ENCODE peak calls at places on chromosome 3, in five cellular contexts. One of them, this sample, is unnamed.

GRCh38 chr3:101932326-101933108 is 83.2 kb downstream of the NFKBIZ start:
- DNase-seq in endodermal cell: no peak
- DNase-seq in Peyer's patch: no peak
- DNase-seq in CD8-positive, alpha-beta T cell: no peak
- DNase-seq in left lung: no peak
- DNase-seq in this sample: no peak

GRCh38 chr3:129599607-129600006 is 6.9 kb downstream of the PLXND1 start:
- DNase-seq in endodermal cell: peak; percentile 93
- DNase-seq in Peyer's patch: peak; percentile 70
- DNase-seq in CD8-positive, alpha-beta T cell: no peak
- DNase-seq in left lung: peak; percentile 83
- DNase-seq in this sample: peak; percentile 87

GRCh38 chr3:59326246-59327024 is 276.6 kb upstream of the CFAP20DC start:
- DNase-seq in endodermal cell: peak; percentile 76
- DNase-seq in Peyer's patch: no peak
- DNase-seq in CD8-positive, alpha-beta T cell: no peak
- DNase-seq in left lung: no peak
- DNase-seq in this sample: no peak

GRCh38 chr3:196323723-196324122 is 5.7 kb upstream of the DYNLT2B start:
- DNase-seq in endodermal cell: peak; percentile 83
- DNase-seq in Peyer's patch: no peak
- DNase-seq in CD8-positive, alpha-beta T cell: no peak
- DNase-seq in left lung: no peak
- DNase-seq in this sample: peak; percentile 47

GRCh38 chr3:164094546-164094945 is 983.8 kb downstream of the SI start:
- DNase-seq in endodermal cell: no peak
- DNase-seq in Peyer's patch: no peak
- DNase-seq in CD8-positive, alpha-beta T cell: no peak
- DNase-seq in left lung: no peak
- DNase-seq in this sample: no peak

GRCh38 chr3:185423178-185423577 is 60.2 kb downstream of the MAP3K13 start:
- DNase-seq in endodermal cell: no peak
- DNase-seq in Peyer's patch: peak; percentile 62
- DNase-seq in CD8-positive, alpha-beta T cell: no peak
- DNase-seq in left lung: no peak
- DNase-seq in this sample: peak; percentile 43

GRCh38 chr3:61997112-61997511 is 376.2 kb downstream of the FEZF2 start:
- DNase-seq in endodermal cell: no peak
- DNase-seq in Peyer's patch: no peak
- DNase-seq in CD8-positive, alpha-beta T cell: no peak
- DNase-seq in left lung: no peak
- DNase-seq in this sample: no peak

GRCh38 chr3:66425566-66425965 is 75.3 kb downstream of the LRIG1 start:
- DNase-seq in endodermal cell: no peak
- DNase-seq in Peyer's patch: no peak
- DNase-seq in CD8-positive, alpha-beta T cell: no peak
- DNase-seq in left lung: no peak
- DNase-seq in this sample: no peak

GRCh38 chr3:161142486-161142885 is 37.3 kb upstream of the B3GALNT1 start:
- DNase-seq in endodermal cell: no peak
- DNase-seq in Peyer's patch: no peak
- DNase-seq in CD8-positive, alpha-beta T cell: no peak
- DNase-seq in left lung: no peak
- DNase-seq in this sample: peak; percentile 80

DNA sequence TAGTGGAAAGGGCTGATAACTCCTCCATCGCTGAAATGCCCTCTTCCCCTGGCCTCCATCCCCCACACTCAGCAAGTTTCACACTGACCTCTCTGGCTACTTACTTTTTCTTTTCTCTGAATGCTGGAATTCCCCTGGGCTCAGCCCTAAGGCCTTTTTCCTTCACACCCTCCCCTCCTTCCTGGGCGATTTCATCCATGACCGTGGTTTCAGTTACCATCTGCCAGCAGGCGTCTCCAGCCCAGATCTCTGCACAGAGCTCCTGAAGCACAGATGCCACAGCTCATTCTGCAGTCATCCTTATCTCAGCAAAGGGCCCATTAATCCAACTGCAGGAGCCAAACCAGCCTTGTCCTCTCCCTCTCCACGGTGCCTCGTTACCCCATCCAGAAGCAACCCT is 114.0 kb downstream of the RFTN1 start:
- DNase-seq in endodermal cell: peak; percentile 77
- DNase-seq in Peyer's patch: no peak
- DNase-seq in CD8-positive, alpha-beta T cell: no peak
- DNase-seq in left lung: no peak
- DNase-seq in this sample: peak; percentile 87
- H3K36me3 ChIP-seq in endodermal cell: no peaks in the 10 kb centered on the region
- H3K36me3 ChIP-seq in Peyer's patch: no peaks in the 10 kb centered on the region
- H3K36me3 ChIP-seq in CD8-positive, alpha-beta T cell: no peaks in the 10 kb centered on the region
- H3K36me3 ChIP-seq in left lung: no peaks in the 10 kb centered on the region
- H3K36me3 ChIP-seq in this sample: no peaks in the 10 kb centered on the region

GRCh38 chr3:127394984-127395662 is 107.3 kb upstream of the PRR20G start:
- DNase-seq in endodermal cell: peak; percentile 57
- DNase-seq in Peyer's patch: no peak
- DNase-seq in CD8-positive, alpha-beta T cell: no peak
- DNase-seq in left lung: no peak
- DNase-seq in this sample: no peak

GRCh38 chr3:127395663-127396320 is 107.9 kb upstream of the PRR20G start:
- DNase-seq in endodermal cell: peak; percentile 65
- DNase-seq in Peyer's patch: no peak
- DNase-seq in CD8-positive, alpha-beta T cell: no peak
- DNase-seq in left lung: no peak
- DNase-seq in this sample: no peak

GRCh38 chr3:127394031-127394430 is 106.2 kb upstream of the PRR20G start:
- DNase-seq in endodermal cell: peak; percentile 38
- DNase-seq in Peyer's patch: no peak
- DNase-seq in CD8-positive, alpha-beta T cell: no peak
- DNase-seq in left lung: no peak
- DNase-seq in this sample: no peak

GRCh38 chr3:127399154-127399553 is 111.3 kb upstream of the PRR20G start:
- DNase-seq in endodermal cell: no peak
- DNase-seq in Peyer's patch: no peak
- DNase-seq in CD8-positive, alpha-beta T cell: no peak
- DNase-seq in left lung: no peak
- DNase-seq in this sample: no peak

GRCh38 chr3:127396473-127396872 is 108.6 kb upstream of the PRR20G start:
- DNase-seq in endodermal cell: peak; percentile 91
- DNase-seq in Peyer's patch: no peak
- DNase-seq in CD8-positive, alpha-beta T cell: no peak
- DNase-seq in left lung: no peak
- DNase-seq in this sample: no peak
- H3K36me3 ChIP-seq in endodermal cell: no peaks in the 10 kb centered on the region
- H3K36me3 ChIP-seq in Peyer's patch: no peaks in the 10 kb centered on the region
- H3K36me3 ChIP-seq in CD8-positive, alpha-beta T cell: no peaks in the 10 kb centered on the region
- H3K36me3 ChIP-seq in left lung: no peaks in the 10 kb centered on the region
- H3K36me3 ChIP-seq in this sample: no peaks in the 10 kb centered on the region

GRCh38 chr3:133815386-133815785 is 9.8 kb downstream of the SRPRB start:
- DNase-seq in endodermal cell: no peak
- DNase-seq in Peyer's patch: no peak
- DNase-seq in CD8-positive, alpha-beta T cell: no peak
- DNase-seq in left lung: no peak
- DNase-seq in this sample: no peak
- H3K36me3 ChIP-seq in endodermal cell: peaks cover 84% of the 10 kb centered on the region
- H3K36me3 ChIP-seq in Peyer's patch: no peaks in the 10 kb centered on the region
- H3K36me3 ChIP-seq in CD8-positive, alpha-beta T cell: peaks cover 48% of the 10 kb centered on the region
- H3K36me3 ChIP-seq in left lung: peaks cover 90% of the 10 kb centered on the region
- H3K36me3 ChIP-seq in this sample: peaks cover 13% of the 10 kb centered on the region

DNA sequence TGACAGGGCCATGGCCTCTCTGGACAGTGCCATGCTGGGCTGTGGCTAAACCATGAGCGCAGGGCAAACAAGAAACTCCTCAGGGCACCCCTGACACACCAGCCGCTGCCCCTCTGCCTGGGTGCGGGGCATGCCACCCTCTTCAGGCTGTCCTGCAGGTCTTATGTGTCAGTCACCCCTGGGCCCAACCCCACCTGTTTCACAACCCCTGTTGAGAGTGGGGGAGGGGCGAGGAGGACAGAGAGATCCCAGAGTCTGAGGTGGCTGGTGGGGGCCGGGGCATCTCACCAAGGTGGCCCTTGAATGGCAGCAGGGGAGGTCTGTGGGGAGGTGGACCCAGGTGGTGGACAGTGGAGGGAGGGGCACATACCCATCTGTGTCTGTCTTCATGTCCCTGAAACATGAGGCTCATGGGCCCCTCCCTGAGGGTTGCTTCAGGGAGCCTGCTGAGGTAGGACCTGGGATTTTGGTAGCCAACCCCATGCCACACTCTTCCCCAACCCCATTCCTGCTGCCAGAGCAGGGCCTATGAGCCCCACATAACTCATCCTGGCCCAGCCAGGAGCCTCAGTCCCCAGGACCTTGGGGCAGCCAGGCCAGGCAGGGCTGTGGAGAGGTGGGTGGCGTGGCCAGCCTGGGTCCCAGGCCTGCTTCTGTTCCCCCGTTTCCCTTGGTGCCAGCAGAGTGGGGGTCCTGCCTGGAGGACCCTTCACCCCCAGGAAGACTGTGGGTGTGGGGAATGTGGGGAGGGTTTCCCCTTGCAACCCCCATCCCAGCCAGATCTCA is 1.7 kb upstream of the STAB1 start:
- DNase-seq in endodermal cell: no peak
- DNase-seq in Peyer's patch: no peak
- DNase-seq in CD8-positive, alpha-beta T cell: no peak
- DNase-seq in left lung: no peak
- DNase-seq in this sample: no peak
- H3K36me3 ChIP-seq in endodermal cell: peaks cover 28% of the 10 kb centered on the region
- H3K36me3 ChIP-seq in Peyer's patch: no peaks in the 10 kb centered on the region
- H3K36me3 ChIP-seq in CD8-positive, alpha-beta T cell: peaks cover 21% of the 10 kb centered on the region
- H3K36me3 ChIP-seq in left lung: peaks cover 48% of the 10 kb centered on the region
- H3K36me3 ChIP-seq in this sample: peaks cover 30% of the 10 kb centered on the region

This sample was measured in fibroblast of lung.